ENCODE peak calls at places on chromosomes 6 and 20, in seven cellular contexts. One of them, this sample, is unnamed.

GRCh38 chr20:37810027-37810426 is 92.9 kb upstream of the VSTM2L start:
- DNase-seq in KG1: no peak
- DNase-seq in left colon: no peak
- DNase-seq in neural progenitor cell: no peak
- DNase-seq in activated CD8-positive, alpha-beta memory T cell treated with anti-CD3 and anti-CD28 coated beads for 24 hours: no peak
- DNase-seq in activated CD4-positive, CD25-positive, alpha-beta regulatory T cell treated with anti-CD3 and anti-CD28 coated beads, Interleukin-2, amount 50 U/mL, for 16 hours: no peak
- DNase-seq in CD4-positive, alpha-beta T cell: no peak
- DNase-seq in this sample: no peak

GRCh38 chr20:20393770-20394169 is 25.9 kb downstream of the INSM1 start:
- DNase-seq in left colon: no peak
- DNase-seq in CD4-positive, alpha-beta T cell: no peak
- DNase-seq in activated CD8-positive, alpha-beta memory T cell treated with anti-CD3 and anti-CD28 coated beads for 24 hours: no peak
- DNase-seq in KG1: no peak
- DNase-seq in neural progenitor cell: no peak
- DNase-seq in activated CD4-positive, CD25-positive, alpha-beta regulatory T cell treated with anti-CD3 and anti-CD28 coated beads, Interleukin-2, amount 50 U/mL, for 16 hours: no peak
- DNase-seq in this sample: no peak

GRCh38 chr6:110101885-110102284 is 77.6 kb downstream of the WASF1 start:
- DNase-seq in KG1: no peak
- DNase-seq in neural progenitor cell: no peak
- DNase-seq in left colon: no peak
- DNase-seq in CD4-positive, alpha-beta T cell: no peak
- DNase-seq in activated CD8-positive, alpha-beta memory T cell treated with anti-CD3 and anti-CD28 coated beads for 24 hours: no peak
- DNase-seq in activated CD4-positive, CD25-positive, alpha-beta regulatory T cell treated with anti-CD3 and anti-CD28 coated beads, Interleukin-2, amount 50 U/mL, for 16 hours: no peak
- DNase-seq in this sample: no peak

GRCh38 chr6:87899499-87900147 is 148.0 kb upstream of the SPACA1 start:
- DNase-seq in activated CD4-positive, CD25-positive, alpha-beta regulatory T cell treated with anti-CD3 and anti-CD28 coated beads, Interleukin-2, amount 50 U/mL, for 16 hours: no peak
- DNase-seq in left colon: no peak
- DNase-seq in CD4-positive, alpha-beta T cell: no peak
- DNase-seq in activated CD8-positive, alpha-beta memory T cell treated with anti-CD3 and anti-CD28 coated beads for 24 hours: no peak
- DNase-seq in KG1: no peak
- DNase-seq in neural progenitor cell: no peak
- DNase-seq in this sample: no peak

GRCh38 chr20:48195121-48195870 is 410.0 kb upstream of the SULF2 start:
- DNase-seq in CD4-positive, alpha-beta T cell: no peak
- DNase-seq in KG1: no peak
- DNase-seq in neural progenitor cell: no peak
- DNase-seq in left colon: no peak
- DNase-seq in activated CD4-positive, CD25-positive, alpha-beta regulatory T cell treated with anti-CD3 and anti-CD28 coated beads, Interleukin-2, amount 50 U/mL, for 16 hours: no peak
- DNase-seq in activated CD8-positive, alpha-beta memory T cell treated with anti-CD3 and anti-CD28 coated beads for 24 hours: no peak
- DNase-seq in this sample: no peak

GRCh38 chr6:43203029-43203717 is 21.2 kb downstream of the CUL9 start:
- DNase-seq in left colon: no peak
- DNase-seq in activated CD8-positive, alpha-beta memory T cell treated with anti-CD3 and anti-CD28 coated beads for 24 hours: no peak
- DNase-seq in CD4-positive, alpha-beta T cell: no peak
- DNase-seq in neural progenitor cell: no peak
- DNase-seq in activated CD4-positive, CD25-positive, alpha-beta regulatory T cell treated with anti-CD3 and anti-CD28 coated beads, Interleukin-2, amount 50 U/mL, for 16 hours: no peak
- DNase-seq in KG1: no peak
- DNase-seq in this sample: no peak

GRCh38 chr6:27834879-27835549 is 77.2 kb downstream of the OR2B2 start:
- DNase-seq in CD4-positive, alpha-beta T cell: no peak
- DNase-seq in neural progenitor cell: no peak
- DNase-seq in activated CD8-positive, alpha-beta memory T cell treated with anti-CD3 and anti-CD28 coated beads for 24 hours: no peak
- DNase-seq in left colon: no peak
- DNase-seq in activated CD4-positive, CD25-positive, alpha-beta regulatory T cell treated with anti-CD3 and anti-CD28 coated beads, Interleukin-2, amount 50 U/mL, for 16 hours: no peak
- DNase-seq in KG1: no peak
- DNase-seq in this sample: no peak

GRCh38 chr6:74420221-74420620 is 724.2 kb downstream of the CD109 start:
- DNase-seq in activated CD8-positive, alpha-beta memory T cell treated with anti-CD3 and anti-CD28 coated beads for 24 hours: no peak
- DNase-seq in CD4-positive, alpha-beta T cell: no peak
- DNase-seq in left colon: no peak
- DNase-seq in activated CD4-positive, CD25-positive, alpha-beta regulatory T cell treated with anti-CD3 and anti-CD28 coated beads, Interleukin-2, amount 50 U/mL, for 16 hours: no peak
- DNase-seq in KG1: no peak
- DNase-seq in neural progenitor cell: no peak
- DNase-seq in this sample: no peak

GRCh38 chr6:36985384-36985962 is 523 bp downstream of the MTCH1 start:
- DNase-seq in neural progenitor cell: no peak
- DNase-seq in activated CD8-positive, alpha-beta memory T cell treated with anti-CD3 and anti-CD28 coated beads for 24 hours: no peak
- DNase-seq in CD4-positive, alpha-beta T cell: no peak
- DNase-seq in left colon: no peak
- DNase-seq in KG1: no peak
- DNase-seq in activated CD4-positive, CD25-positive, alpha-beta regulatory T cell treated with anti-CD3 and anti-CD28 coated beads, Interleukin-2, amount 50 U/mL, for 16 hours: no peak
- DNase-seq in this sample: no peak

GRCh38 chr20:60046011-60046413 is 87.8 kb downstream of the CDH26 start:
- DNase-seq in neural progenitor cell: no peak
- DNase-seq in activated CD4-positive, CD25-positive, alpha-beta regulatory T cell treated with anti-CD3 and anti-CD28 coated beads, Interleukin-2, amount 50 U/mL, for 16 hours: no peak
- DNase-seq in CD4-positive, alpha-beta T cell: no peak
- DNase-seq in activated CD8-positive, alpha-beta memory T cell treated with anti-CD3 and anti-CD28 coated beads for 24 hours: no peak
- DNase-seq in left colon: no peak
- DNase-seq in KG1: peak
- DNase-seq in this sample: no peak

GRCh38 chr6:1388927-1389790 is at the start of gene FOXF2:
- DNase-seq in CD4-positive, alpha-beta T cell: no peak
- DNase-seq in activated CD4-positive, CD25-positive, alpha-beta regulatory T cell treated with anti-CD3 and anti-CD28 coated beads, Interleukin-2, amount 50 U/mL, for 16 hours: no peak
- DNase-seq in neural progenitor cell: peak
- DNase-seq in activated CD8-positive, alpha-beta memory T cell treated with anti-CD3 and anti-CD28 coated beads for 24 hours: no peak
- DNase-seq in KG1: no peak
- DNase-seq in left colon: no peak
- DNase-seq in this sample: peak

GRCh38 chr6:30768634-30769087 is 24.3 kb upstream of the IER3 start:
- DNase-seq in activated CD4-positive, CD25-positive, alpha-beta regulatory T cell treated with anti-CD3 and anti-CD28 coated beads, Interleukin-2, amount 50 U/mL, for 16 hours: no peak
- DNase-seq in KG1: no peak
- DNase-seq in neural progenitor cell: no peak
- DNase-seq in activated CD8-positive, alpha-beta memory T cell treated with anti-CD3 and anti-CD28 coated beads for 24 hours: no peak
- DNase-seq in CD4-positive, alpha-beta T cell: no peak
- DNase-seq in left colon: no peak
- DNase-seq in this sample: no peak

GRCh38 chr20:845226-845868 is 11.8 kb downstream of the FAM110A start:
- DNase-seq in activated CD8-positive, alpha-beta memory T cell treated with anti-CD3 and anti-CD28 coated beads for 24 hours: peak
- DNase-seq in activated CD4-positive, CD25-positive, alpha-beta regulatory T cell treated with anti-CD3 and anti-CD28 coated beads, Interleukin-2, amount 50 U/mL, for 16 hours: no peak
- DNase-seq in CD4-positive, alpha-beta T cell: no peak
- DNase-seq in left colon: no peak
- DNase-seq in neural progenitor cell: peak
- DNase-seq in KG1: no peak
- DNase-seq in this sample: no peak

GRCh38 chr20:58693226-58694006 is 816 bp downstream of the NPEPL1 start:
- DNase-seq in KG1: no peak
- DNase-seq in activated CD4-positive, CD25-positive, alpha-beta regulatory T cell treated with anti-CD3 and anti-CD28 coated beads, Interleukin-2, amount 50 U/mL, for 16 hours: no peak
- DNase-seq in left colon: no peak
- DNase-seq in CD4-positive, alpha-beta T cell: peak
- DNase-seq in activated CD8-positive, alpha-beta memory T cell treated with anti-CD3 and anti-CD28 coated beads for 24 hours: peak
- DNase-seq in neural progenitor cell: peak
- DNase-seq in this sample: no peak

GRCh38 chr6:73878403-73878802 is 182.4 kb downstream of the CD109 start:
- DNase-seq in CD4-positive, alpha-beta T cell: no peak
- DNase-seq in KG1: no peak
- DNase-seq in activated CD8-positive, alpha-beta memory T cell treated with anti-CD3 and anti-CD28 coated beads for 24 hours: no peak
- DNase-seq in neural progenitor cell: no peak
- DNase-seq in left colon: no peak
- DNase-seq in activated CD4-positive, CD25-positive, alpha-beta regulatory T cell treated with anti-CD3 and anti-CD28 coated beads, Interleukin-2, amount 50 U/mL, for 16 hours: no peak
- DNase-seq in this sample: no peak

GRCh38 chr6:38198219-38198618 is 378.7 kb downstream of the ZFAND3 start:
- DNase-seq in neural progenitor cell: no peak
- DNase-seq in activated CD4-positive, CD25-positive, alpha-beta regulatory T cell treated with anti-CD3 and anti-CD28 coated beads, Interleukin-2, amount 50 U/mL, for 16 hours: no peak
- DNase-seq in activated CD8-positive, alpha-beta memory T cell treated with anti-CD3 and anti-CD28 coated beads for 24 hours: peak
- DNase-seq in KG1: no peak
- DNase-seq in left colon: no peak
- DNase-seq in CD4-positive, alpha-beta T cell: no peak
- DNase-seq in this sample: no peak

GRCh38 chr6:124879110-124879991 is 82.9 kb upstream of the RNF217 start:
- DNase-seq in left colon: no peak
- DNase-seq in activated CD4-positive, CD25-positive, alpha-beta regulatory T cell treated with anti-CD3 and anti-CD28 coated beads, Interleukin-2, amount 50 U/mL, for 16 hours: no peak
- DNase-seq in neural progenitor cell: no peak
- DNase-seq in CD4-positive, alpha-beta T cell: no peak
- DNase-seq in activated CD8-positive, alpha-beta memory T cell treated with anti-CD3 and anti-CD28 coated beads for 24 hours: no peak
- DNase-seq in KG1: no peak
- DNase-seq in this sample: no peak

GRCh38 chr6:121678245-121678644 is 242.8 kb downstream of the GJA1 start:
- DNase-seq in activated CD8-positive, alpha-beta memory T cell treated with anti-CD3 and anti-CD28 coated beads for 24 hours: no peak
- DNase-seq in activated CD4-positive, CD25-positive, alpha-beta regulatory T cell treated with anti-CD3 and anti-CD28 coated beads, Interleukin-2, amount 50 U/mL, for 16 hours: no peak
- DNase-seq in KG1: no peak
- DNase-seq in CD4-positive, alpha-beta T cell: no peak
- DNase-seq in left colon: no peak
- DNase-seq in neural progenitor cell: no peak
- DNase-seq in this sample: no peak

GRCh38 chr6:23174781-23175361 is 605.5 kb downstream of the HDGFL1 start:
- DNase-seq in neural progenitor cell: no peak
- DNase-seq in left colon: no peak
- DNase-seq in KG1: no peak
- DNase-seq in activated CD8-positive, alpha-beta memory T cell treated with anti-CD3 and anti-CD28 coated beads for 24 hours: no peak
- DNase-seq in CD4-positive, alpha-beta T cell: no peak
- DNase-seq in activated CD4-positive, CD25-positive, alpha-beta regulatory T cell treated with anti-CD3 and anti-CD28 coated beads, Interleukin-2, amount 50 U/mL, for 16 hours: no peak
- DNase-seq in this sample: peak

GRCh38 chr6:121285041-121285440 is 49.2 kb downstream of the TBC1D32 start:
- DNase-seq in activated CD4-positive, CD25-positive, alpha-beta regulatory T cell treated with anti-CD3 and anti-CD28 coated beads, Interleukin-2, amount 50 U/mL, for 16 hours: no peak
- DNase-seq in CD4-positive, alpha-beta T cell: no peak
- DNase-seq in KG1: no peak
- DNase-seq in left colon: no peak
- DNase-seq in activated CD8-positive, alpha-beta memory T cell treated with anti-CD3 and anti-CD28 coated beads for 24 hours: no peak
- DNase-seq in neural progenitor cell: no peak
- DNase-seq in this sample: no peak

GRCh38 chr6:136341367-136341766 is 51.7 kb upstream of the BCLAF1 start:
- DNase-seq in activated CD8-positive, alpha-beta memory T cell treated with anti-CD3 and anti-CD28 coated beads for 24 hours: no peak
- DNase-seq in CD4-positive, alpha-beta T cell: no peak
- DNase-seq in left colon: no peak
- DNase-seq in KG1: no peak
- DNase-seq in activated CD4-positive, CD25-positive, alpha-beta regulatory T cell treated with anti-CD3 and anti-CD28 coated beads, Interleukin-2, amount 50 U/mL, for 16 hours: no peak
- DNase-seq in neural progenitor cell: no peak
- DNase-seq in this sample: no peak

This sample was measured in SW 1271.